ENCODE peak calls at places on chromosomes 6 and 20, in four cellular contexts. One of them, this sample, is unnamed.

GRCh38 chr6:138455746-138456392 is 43.4 kb downstream of the NHSL1 start:
- DNase-seq in Peyer's patch: peak; percentile 64
- DNase-seq in heart left ventricle: no peak
- DNase-seq in transverse colon: no peak
- DNase-seq in this sample: no peak

GRCh38 chr20:44319880-44320422 is 8.9 kb upstream of the FITM2 start:
- DNase-seq in Peyer's patch: no peak
- DNase-seq in heart left ventricle: no peak
- DNase-seq in transverse colon: no peak
- DNase-seq in this sample: no peak

GRCh38 chr6:1817033-1817761 is 207.5 kb downstream of the FOXC1 start:
- DNase-seq in Peyer's patch: no peak
- DNase-seq in heart left ventricle: no peak
- DNase-seq in transverse colon: no peak
- DNase-seq in this sample: no peak

GRCh38 chr6:89208551-89208950 is 8.6 kb downstream of the GABRR1 start:
- DNase-seq in Peyer's patch: no peak
- DNase-seq in heart left ventricle: no peak
- DNase-seq in transverse colon: no peak
- DNase-seq in this sample: no peak

GRCh38 chr6:146814148-146814750 is 215.5 kb downstream of the ADGB start:
- DNase-seq in Peyer's patch: no peak
- DNase-seq in heart left ventricle: no peak
- DNase-seq in transverse colon: no peak
- DNase-seq in this sample: no peak

GRCh38 chr6:129753422-129753821 is 43.4 kb upstream of the ARHGAP18 start:
- DNase-seq in Peyer's patch: no peak
- DNase-seq in heart left ventricle: no peak
- DNase-seq in transverse colon: no peak
- DNase-seq in this sample: no peak

GRCh38 chr6:15839969-15840541 is 177.2 kb upstream of the DTNBP1 start:
- DNase-seq in Peyer's patch: no peak
- DNase-seq in heart left ventricle: no peak
- DNase-seq in transverse colon: no peak
- DNase-seq in this sample: no peak

GRCh38 chr20:47973519-47974233 is 188.4 kb upstream of the SULF2 start:
- DNase-seq in Peyer's patch: no peak
- DNase-seq in heart left ventricle: peak; percentile 59
- DNase-seq in transverse colon: no peak
- DNase-seq in this sample: no peak

GRCh38 chr6:138726066-138727060 is 47.2 kb upstream of the CCDC28A start:
- DNase-seq in Peyer's patch: no peak
- DNase-seq in heart left ventricle: no peak
- DNase-seq in transverse colon: no peak
- DNase-seq in this sample: no peak

GRCh38 chr6:150711061-150711460 is 111.4 kb downstream of the PLEKHG1 start:
- DNase-seq in Peyer's patch: no peak
- DNase-seq in heart left ventricle: no peak
- DNase-seq in transverse colon: no peak
- DNase-seq in this sample: no peak

GRCh38 chr6:164570791-164571190 is 738.6 kb downstream of the C6orf118 start:
- DNase-seq in Peyer's patch: no peak
- DNase-seq in heart left ventricle: no peak
- DNase-seq in transverse colon: no peak
- DNase-seq in this sample: no peak

GRCh38 chr20:50528129-50528528 is 17.9 kb downstream of the PTPN1 start:
- DNase-seq in Peyer's patch: no peak
- DNase-seq in heart left ventricle: no peak
- DNase-seq in transverse colon: no peak
- DNase-seq in this sample: no peak

GRCh38 chr6:92376711-92377110 is 1042.6 kb downstream of the EPHA7 start:
- DNase-seq in Peyer's patch: no peak
- DNase-seq in heart left ventricle: no peak
- DNase-seq in transverse colon: no peak
- DNase-seq in this sample: no peak

GRCh38 chr6:6556162-6556737 is 32.3 kb upstream of the LY86 start:
- DNase-seq in Peyer's patch: no peak
- DNase-seq in heart left ventricle: no peak
- DNase-seq in transverse colon: no peak
- DNase-seq in this sample: no peak

GRCh38 chr6:159041181-159041580 is 3.6 kb downstream of the TAGAP start:
- DNase-seq in Peyer's patch: no peak
- DNase-seq in heart left ventricle: no peak
- DNase-seq in transverse colon: no peak
- DNase-seq in this sample: no peak

GRCh38 chr6:31378062-31378720 is 21.2 kb upstream of the HLA-B start:
- DNase-seq in Peyer's patch: peak; percentile 92
- DNase-seq in heart left ventricle: no peak
- DNase-seq in transverse colon: peak; percentile 81
- DNase-seq in this sample: no peak

GRCh38 chr6:119384444-119384843 is 34.9 kb upstream of the MAN1A1 start:
- DNase-seq in Peyer's patch: no peak
- DNase-seq in heart left ventricle: no peak
- DNase-seq in transverse colon: no peak
- DNase-seq in this sample: no peak

GRCh38 chr20:50226093-50226974 is 35.7 kb downstream of the CEBPB start:
- DNase-seq in Peyer's patch: peak; percentile 67
- DNase-seq in heart left ventricle: no peak
- DNase-seq in transverse colon: peak; percentile 45
- DNase-seq in this sample: no peak

GRCh38 chr6:161417712-161418457 is 144.0 kb upstream of the AGPAT4 start:
- DNase-seq in Peyer's patch: no peak
- DNase-seq in heart left ventricle: peak; percentile 62
- DNase-seq in transverse colon: no peak
- DNase-seq in this sample: no peak

GRCh38 chr6:133466666-133467065 is 225.5 kb downstream of the EYA4 start:
- DNase-seq in Peyer's patch: no peak
- DNase-seq in heart left ventricle: no peak
- DNase-seq in transverse colon: no peak
- DNase-seq in this sample: no peak

GRCh38 chr20:56343861-56344381 is 14.9 kb upstream of the FAM210B start:
- DNase-seq in Peyer's patch: no peak
- DNase-seq in heart left ventricle: peak; percentile 30
- DNase-seq in transverse colon: peak; percentile 21
- DNase-seq in this sample: no peak

GRCh38 chr20:25295386-25296093 is 47.7 kb downstream of the PYGB start:
- DNase-seq in Peyer's patch: peak; percentile 73
- DNase-seq in heart left ventricle: peak; percentile 74
- DNase-seq in transverse colon: peak; percentile 54
- DNase-seq in this sample: peak; percentile 76

GRCh38 chr6:46451343-46451742 is 39.9 kb downstream of the RCAN2 start:
- DNase-seq in Peyer's patch: no peak
- DNase-seq in heart left ventricle: no peak
- DNase-seq in transverse colon: no peak
- DNase-seq in this sample: no peak

GRCh38 chr6:116410945-116411623 is 40.3 kb downstream of the DSE start:
- DNase-seq in Peyer's patch: no peak
- DNase-seq in heart left ventricle: peak; percentile 46
- DNase-seq in transverse colon: no peak
- DNase-seq in this sample: no peak

GRCh38 chr6:129853996-129854711 is 7.0 kb downstream of the TMEM244 start:
- DNase-seq in Peyer's patch: no peak
- DNase-seq in heart left ventricle: no peak
- DNase-seq in transverse colon: no peak
- DNase-seq in this sample: no peak

GRCh38 chr6:98014791-98015201 is 731.8 kb upstream of the MMS22L start:
- DNase-seq in Peyer's patch: no peak
- DNase-seq in heart left ventricle: no peak
- DNase-seq in transverse colon: no peak
- DNase-seq in this sample: no peak

GRCh38 chr20:63323298-63323820 is 30.4 kb downstream of the COL20A1 start:
- DNase-seq in Peyer's patch: no peak
- DNase-seq in heart left ventricle: peak; percentile 5
- DNase-seq in transverse colon: no peak
- DNase-seq in this sample: no peak

GRCh38 chr20:24718696-24719095 is 230.4 kb upstream of the CST7 start:
- DNase-seq in Peyer's patch: no peak
- DNase-seq in heart left ventricle: no peak
- DNase-seq in transverse colon: no peak
- DNase-seq in this sample: no peak

GRCh38 chr20:37651932-37652331 is 41.9 kb upstream of the CTNNBL1 start:
- DNase-seq in Peyer's patch: no peak
- DNase-seq in heart left ventricle: peak; percentile 37
- DNase-seq in transverse colon: peak; percentile 31
- DNase-seq in this sample: no peak

GRCh38 chr6:70080443-70081062 is 214.2 kb downstream of the COL19A1 start:
- DNase-seq in Peyer's patch: no peak
- DNase-seq in heart left ventricle: no peak
- DNase-seq in transverse colon: no peak
- DNase-seq in this sample: no peak
- TF ChIP-seq CTCF in Peyer's patch: no peak
- TF ChIP-seq CTCF in heart left ventricle: no peak
- TF ChIP-seq CTCF in transverse colon: no peak
- TF ChIP-seq CTCF in this sample: no peak

GRCh38 chr20:35561268-35561667 is 19.4 kb downstream of the ERGIC3 start:
- DNase-seq in Peyer's patch: peak; percentile 53
- DNase-seq in heart left ventricle: no peak
- DNase-seq in transverse colon: peak; percentile 39
- DNase-seq in this sample: no peak
- TF ChIP-seq CTCF in Peyer's patch: no peak
- TF ChIP-seq CTCF in heart left ventricle: peak; percentile 12
- TF ChIP-seq CTCF in transverse colon: peak; percentile 32
- TF ChIP-seq CTCF in this sample: no peak

DNA sequence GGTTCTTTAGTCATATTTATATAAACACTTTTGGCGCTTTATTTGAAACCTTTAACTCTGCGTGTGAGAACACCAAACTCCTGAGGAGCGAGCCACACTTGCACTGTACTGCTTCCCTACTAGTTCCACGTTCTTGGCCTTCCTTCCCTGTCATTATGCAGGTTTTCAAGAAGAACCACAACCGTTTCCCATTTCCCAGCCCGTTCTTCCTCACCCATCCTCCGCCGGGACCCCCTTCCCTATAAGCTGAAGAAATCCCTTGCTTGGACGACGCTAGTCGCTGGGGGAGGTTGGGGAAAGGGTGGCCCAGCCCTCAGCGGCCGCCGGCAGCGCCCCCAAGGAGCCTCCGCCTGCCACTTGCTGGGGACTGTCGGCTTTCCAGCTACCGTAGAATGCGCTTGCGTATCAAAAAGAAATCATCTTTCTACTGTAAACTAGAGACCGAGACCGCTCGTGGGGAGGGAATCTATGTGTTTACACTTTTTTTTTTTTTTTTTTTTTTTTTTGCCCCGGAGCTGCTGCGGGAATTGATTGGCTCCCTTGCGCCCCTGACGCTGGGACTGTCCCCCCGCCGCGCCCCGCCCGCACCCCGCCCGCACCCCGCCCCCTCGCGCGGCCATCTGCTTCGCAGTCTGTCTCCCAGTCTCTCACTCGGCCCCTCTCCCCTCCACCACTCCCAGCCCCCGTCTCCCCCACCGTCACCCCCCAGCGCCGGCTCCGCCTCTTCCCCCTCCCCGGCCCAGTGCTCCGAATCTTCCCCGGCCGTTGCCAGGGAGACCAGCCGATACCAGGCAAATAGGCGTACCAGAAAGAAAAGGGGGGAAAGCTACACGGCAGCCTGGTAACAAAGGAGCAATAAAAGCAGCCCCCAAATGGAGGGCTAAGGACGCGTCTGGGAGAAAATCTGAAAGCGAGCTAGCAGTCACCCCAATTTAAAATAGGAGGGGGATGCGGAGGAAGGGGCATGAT is 2.3 kb upstream of the MARCKS start:
- DNase-seq in Peyer's patch: peak; percentile 90
- DNase-seq in heart left ventricle: peak; percentile 80
- DNase-seq in transverse colon: peak; percentile 87
- DNase-seq in this sample: peak; percentile 61
- TF ChIP-seq CTCF in Peyer's patch: no peak
- TF ChIP-seq CTCF in heart left ventricle: no peak
- TF ChIP-seq CTCF in transverse colon: no peak
- TF ChIP-seq CTCF in this sample: no peak

DNA sequence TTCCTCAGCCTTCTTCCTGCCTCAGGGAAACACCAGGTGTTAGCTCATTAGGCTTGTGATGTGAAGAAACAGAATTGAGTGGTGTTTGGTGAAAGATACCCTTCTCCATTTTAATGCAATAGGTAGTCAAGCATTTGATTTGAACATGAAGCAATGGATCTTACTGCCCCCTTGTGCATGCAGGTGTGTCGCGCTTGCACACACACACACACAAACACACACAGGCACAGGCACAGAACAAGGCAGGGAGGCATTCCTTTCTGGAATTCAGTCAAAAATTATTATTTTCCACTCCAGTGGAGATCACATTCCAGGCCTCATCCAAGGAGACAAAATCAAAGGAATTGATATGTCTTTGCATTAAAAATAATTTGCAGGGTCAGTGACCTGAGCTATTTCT is 667.0 kb upstream of the MARCKS start:
- DNase-seq in Peyer's patch: no peak
- DNase-seq in heart left ventricle: no peak
- DNase-seq in transverse colon: no peak
- DNase-seq in this sample: no peak
- TF ChIP-seq CTCF in Peyer's patch: no peak
- TF ChIP-seq CTCF in heart left ventricle: peak; percentile 11
- TF ChIP-seq CTCF in transverse colon: no peak
- TF ChIP-seq CTCF in this sample: peak; percentile 28

GRCh38 chr6:39517763-39518162 is 195.3 kb upstream of the KCNK16 start:
- DNase-seq in Peyer's patch: no peak
- DNase-seq in heart left ventricle: no peak
- DNase-seq in transverse colon: no peak
- DNase-seq in this sample: no peak
- TF ChIP-seq CTCF in Peyer's patch: no peak
- TF ChIP-seq CTCF in heart left ventricle: no peak
- TF ChIP-seq CTCF in transverse colon: no peak
- TF ChIP-seq CTCF in this sample: no peak

This sample was measured in right atrium auricular region.